ENCODE peak calls at places on chromosomes 13 and 19, in nine cellular contexts. E, Y, H, P, N, W, L, I and G are unnamed samples.

GRCh38 chr13:50359779-50360178 is 344.5 kb downstream of the KCNRG start:
- DNase-seq in E (no peak), Y (no peak), H (no peak), P (no peak), N (no peak), W (no peak), L (no peak), I (no peak), G (no peak)

GRCh38 chr19:14337510-14337909 is 43.7 kb upstream of the ADGRE5 start:
- DNase-seq in E (no peak), Y (peak), H (peak), P (peak), N (no peak), W (no peak), L (peak), I (peak), G (peak)

GRCh38 chr13:113207890-113208423 is 512 bp downstream of the PCID2 start:
- DNase-seq in E (no peak), Y (peak), H (peak), P (peak), N (no peak), W (peak), L (peak), I (peak), G (no peak)

GRCh38 chr13:46289260-46289955 is 77.7 kb downstream of the LRRC63 start:
- DNase-seq in E (no peak), Y (no peak), H (no peak), P (no peak), N (no peak), W (no peak), L (no peak), I (no peak), G (no peak)

GRCh38 chr13:111344471-111345191 is 24.2 kb downstream of the TEX29 start:
- DNase-seq in E (no peak), Y (peak), H (no peak), P (peak), N (peak), W (no peak), L (peak), I (peak), G (no peak)

GRCh38 chr13:111399776-111400505 is 79.5 kb downstream of the TEX29 start:
- DNase-seq in E (no peak), Y (no peak), H (peak), P (no peak), N (no peak), W (peak), L (no peak), I (no peak), G (no peak)

GRCh38 chr19:38650911-38651584 is 3.6 kb downstream of the ACTN4 start:
- DNase-seq in E (no peak), Y (no peak), H (no peak), P (peak), N (peak), W (no peak), L (no peak), I (no peak), G (no peak)

GRCh38 chr13:105611424-105611823 is 924.0 kb downstream of the EFNB2 start:
- DNase-seq in E (no peak), Y (peak), H (no peak), P (no peak), N (no peak), W (no peak), L (no peak), I (no peak), G (no peak)